ENCODE peak calls at places on chromosomes 5 and 9, in five cellular contexts. S, B, Y, A and H are unnamed samples.

GRCh38 chr5:132026516-132027008 is 15.1 kb upstream of the ACSL6 start:
- DNase-seq in S (no peak), B (no peak), Y (no peak), A (no peak), H (no peak)

GRCh38 chr9:20225841-20226240 is 396.5 kb downstream of the MLLT3 start:
- DNase-seq in S (no peak), B (no peak), Y (no peak), A (no peak), H (peak; percentile 13)

GRCh38 chr5:53211799-53212198 is 102.2 kb upstream of the MOCS2 start:
- DNase-seq in S (peak; percentile 72), B (peak; percentile 8), Y (no peak), A (no peak), H (peak; percentile 71)

GRCh38 chr5:94691947-94692346 is 73.5 kb downstream of the SLF1 start:
- DNase-seq in S (peak; percentile 32), B (no peak), Y (peak; percentile 20), A (peak; percentile 13), H (peak; percentile 78)

GRCh38 chr5:158451203-158451982 is 592.4 kb upstream of the CLINT1 start:
- DNase-seq in S (no peak), B (no peak), Y (peak; percentile 71), A (peak; percentile 23), H (peak; percentile 66)

GRCh38 chr9:134064711-134065110 is 3.1 kb downstream of the BRD3 start:
- DNase-seq in S (no peak), B (no peak), Y (no peak), A (no peak), H (no peak)

GRCh38 chr5:142798099-142798768 is 28.1 kb downstream of the ARHGAP26 start:
- DNase-seq in S (no peak), B (no peak), Y (no peak), A (no peak), H (no peak)

GRCh38 chr9:18707489-18708210 is 233.7 kb downstream of the ADAMTSL1 start:
- DNase-seq in S (no peak), B (no peak), Y (no peak), A (no peak), H (peak; percentile 17)

GRCh38 chr5:55694152-55694830 is 17.8 kb downstream of the SLC38A9 start:
- DNase-seq in S (peak; percentile 34), B (peak; percentile 48), Y (peak; percentile 21), A (peak; percentile 34), H (peak; percentile 48)

GRCh38 chr5:41707853-41708603 is 162.2 kb downstream of the OXCT1 start:
- DNase-seq in S (peak; percentile 80), B (peak; percentile 21), Y (peak; percentile 15), A (no peak), H (peak; percentile 70)

GRCh38 chr5:55159763-55160492 is at the start of gene GPX8:
- DNase-seq in S (peak; percentile 72), B (peak; percentile 77), Y (peak; percentile 26), A (peak; percentile 79), H (peak; percentile 95)

GRCh38 chr9:93028448-93029006 is 30.0 kb upstream of the SUSD3 start:
- DNase-seq in S (no peak), B (no peak), Y (no peak), A (no peak), H (no peak)

GRCh38 chr5:91397791-91398190 is 14.7 kb upstream of the ARRDC3 start:
- DNase-seq in S (no peak), B (no peak), Y (no peak), A (no peak), H (no peak)

GRCh38 chr9:133521122-133522072 is 3.4 kb downstream of the MYMK start:
- DNase-seq in S (no peak), B (no peak), Y (no peak), A (no peak), H (no peak)

GRCh38 chr5:113281194-113281593 is 153.6 kb downstream of the TSSK1B start:
- DNase-seq in S (no peak), B (no peak), Y (peak; percentile 16), A (no peak), H (no peak)

GRCh38 chr9:93124793-93125192 is 9.3 kb downstream of the NINJ1 start:
- DNase-seq in S (no peak), B (no peak), Y (no peak), A (no peak), H (no peak)

GRCh38 chr5:157269165-157269671 is 3.3 kb downstream of the CYFIP2 start:
- DNase-seq in S (no peak), B (no peak), Y (no peak), A (no peak), H (no peak)

GRCh38 chr9:124355032-124355940 is 60.0 kb downstream of the PSMB7 start:
- DNase-seq in S (no peak), B (no peak), Y (no peak), A (no peak), H (no peak)

GRCh38 chr5:172699423-172699822 is 58.4 kb downstream of the NEURL1B start:
- DNase-seq in S (no peak), B (no peak), Y (peak; percentile 61), A (no peak), H (no peak)

GRCh38 chr5:103778915-103779314 is 216.3 kb upstream of the NUDT12 start:
- DNase-seq in S (no peak), B (no peak), Y (no peak), A (no peak), H (no peak)

GRCh38 chr9:71136696-71137095 is 15.3 kb upstream of the TRPM3 start:
- DNase-seq in S (no peak), B (no peak), Y (no peak), A (no peak), H (no peak)

GRCh38 chr5:150108711-150109605 is 22.6 kb upstream of the CSF1R start:
- DNase-seq in S (no peak), B (no peak), Y (peak; percentile 15), A (no peak), H (no peak)

GRCh38 chr5:123538670-123539459 is 26.9 kb downstream of the CSNK1G3 start:
- DNase-seq in S (no peak), B (no peak), Y (no peak), A (no peak), H (peak; percentile 41)

GRCh38 chr9:123354806-123355508 is 1.0 kb upstream of the CRB2 start:
- DNase-seq in S (no peak), B (no peak), Y (peak; percentile 42), A (no peak), H (peak; percentile 36)

DNA sequence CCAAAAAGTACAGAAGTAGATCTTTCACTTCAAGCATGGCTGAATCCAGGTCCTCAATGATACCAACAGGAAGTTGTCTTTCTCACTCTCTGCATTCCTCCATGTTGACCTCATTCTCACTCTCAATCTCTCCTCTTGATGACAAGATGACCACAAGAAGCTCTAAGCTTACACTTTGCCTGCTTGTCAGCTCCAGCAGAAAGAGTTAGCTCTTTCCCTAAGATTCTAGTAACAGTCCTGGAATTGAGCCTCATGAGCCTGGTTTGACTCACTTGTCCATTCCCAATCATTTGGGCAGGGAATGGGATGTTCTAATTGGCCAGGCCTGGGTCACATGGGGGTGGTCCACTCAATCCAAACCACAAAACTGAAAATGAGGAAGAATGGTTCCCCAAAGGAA is 3.3 kb upstream of the CLTA start:
- DNase-seq in S (no peak), B (no peak), Y (no peak), A (no peak), H (peak; percentile 92)
- H2AFZ ChIP-seq in S (no peak overlapping the region), B (no peak overlapping the region), Y (no peak overlapping the region), A (no peak overlapping the region), H (peak overlapping the region; percentile 8)

GRCh38 chr9:6413365-6414263 is 615 bp downstream of the UHRF2 start:
- DNase-seq in S (peak; percentile 6), B (no peak), Y (peak; percentile 77), A (peak; percentile 61), H (peak; percentile 53)

GRCh38 chr9:6412572-6413364 is at the start of gene UHRF2:
- DNase-seq in S (peak; percentile 97), B (peak; percentile 93), Y (peak; percentile 98), A (peak; percentile 98), H (peak; percentile 99)

GRCh38 chr9:6415266-6415665 is 2.3 kb downstream of the UHRF2 start:
- DNase-seq in S (no peak), B (no peak), Y (peak; percentile 22), A (no peak), H (peak; percentile 15)

GRCh38 chr9:6417186-6417585 is 4.2 kb downstream of the UHRF2 start:
- DNase-seq in S (no peak), B (no peak), Y (no peak), A (no peak), H (peak; percentile 27)

DNA sequence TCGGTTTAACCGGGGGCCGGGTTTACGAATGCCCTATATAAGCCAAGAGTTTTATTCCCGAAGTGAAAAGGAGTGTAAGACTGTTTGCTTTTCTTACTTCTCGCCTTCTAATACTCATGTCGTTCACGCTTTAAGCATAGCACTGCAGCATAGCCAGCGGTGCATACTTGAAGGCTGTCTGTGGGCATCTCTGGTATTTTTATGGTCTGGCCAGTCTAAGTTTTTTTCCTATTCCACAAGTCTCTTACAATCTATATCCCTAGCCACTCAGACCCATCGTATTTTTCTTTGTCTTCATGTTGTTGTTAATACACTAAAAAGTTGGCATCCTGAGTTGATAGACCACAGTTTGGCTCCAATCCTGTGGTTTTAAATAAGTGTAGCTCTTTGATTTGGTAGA is 1.3 kb downstream of the UHRF2 start:
- DNase-seq in S (peak; percentile 37), B (no peak), Y (no peak), A (peak; percentile 39), H (peak; percentile 78)
- TF ChIP-seq EZH2phosphoT487 in S (no peak), B (no peak), Y (no peak), A (no peak), H (no peak)

DNA sequence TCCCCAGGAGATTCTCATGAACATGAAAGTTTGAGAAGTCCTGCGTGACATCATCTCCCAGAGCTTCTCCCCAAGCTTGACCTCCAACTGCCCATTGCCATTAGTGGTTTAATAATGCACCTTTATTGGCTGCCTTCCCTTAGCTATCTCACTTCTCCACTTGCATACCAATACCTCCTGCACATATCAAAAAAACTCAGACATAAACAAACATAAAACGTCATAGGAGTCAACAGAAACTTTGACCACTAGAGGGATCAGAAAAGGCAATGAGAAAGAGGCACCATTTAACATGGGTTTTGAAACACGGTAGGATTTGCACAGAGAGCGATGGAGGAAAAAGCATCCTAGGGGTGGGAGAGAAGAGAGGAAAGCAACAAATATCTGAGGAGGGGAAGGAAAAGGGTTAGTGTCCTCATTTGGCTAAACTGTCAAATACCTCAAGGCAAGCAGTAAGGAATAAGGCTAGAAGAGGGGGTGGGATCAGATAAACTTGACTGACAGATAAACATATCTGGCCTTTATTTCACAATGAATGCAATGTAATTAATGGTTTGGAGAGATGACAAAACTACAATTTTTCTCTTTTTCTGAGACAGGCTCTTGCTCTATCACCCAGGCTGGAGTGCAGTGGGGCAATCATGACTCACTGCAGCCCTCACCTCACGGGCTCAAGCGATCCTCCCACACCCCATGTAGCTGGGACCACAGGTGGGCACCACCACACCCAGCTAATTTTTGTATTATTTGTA is 27.0 kb downstream of the GNAQ start:
- DNase-seq in S (peak; percentile 41), B (peak; percentile 2), Y (no peak), A (peak; percentile 55), H (peak; percentile 33)
- H3K4me2 ChIP-seq in S (no peak overlapping the region), B (no peak overlapping the region), Y (no peak overlapping the region), A (peak overlapping the region; percentile 43), H (no peak overlapping the region)

GRCh38 chr9:76876098-76876497 is 29.8 kb downstream of the PRUNE2 start:
- DNase-seq in S (no peak), B (no peak), Y (no peak), A (no peak), H (peak; percentile 47)

GRCh38 chr9:76877961-76878360 is 28.0 kb downstream of the PRUNE2 start:
- DNase-seq in S (no peak), B (no peak), Y (no peak), A (no peak), H (peak; percentile 11)

GRCh38 chr9:76868897-76869296 is 37.0 kb downstream of the PRUNE2 start:
- DNase-seq in S (no peak), B (no peak), Y (no peak), A (no peak), H (peak; percentile 22)

GRCh38 chr9:76873821-76874220 is 32.1 kb downstream of the PRUNE2 start:
- DNase-seq in S (peak; percentile 3), B (no peak), Y (no peak), A (no peak), H (peak; percentile 44)

GRCh38 chr9:76873056-76873792 is 32.7 kb downstream of the PRUNE2 start:
- DNase-seq in S (no peak), B (no peak), Y (no peak), A (no peak), H (peak; percentile 65)
- H2AFZ ChIP-seq in S (no peak overlapping the region), B (no peak overlapping the region), Y (no peak overlapping the region), A (no peak overlapping the region), H (peak overlapping the region; percentile 58)